ENCODE peak calls at places on chromosomes 1 and 21, in five cellular contexts. One of them, this sample, is unnamed.

GRCh38 chr21:32611471-32611997 is 643 bp downstream of the CFAP298 start:
- DNase-seq in suprapubic skin: no peak
- DNase-seq in dorsolateral prefrontal cortex: no peak
- DNase-seq in AG10803: peak
- DNase-seq in fibroblast of the aortic adventitia: peak
- DNase-seq in this sample: no peak

GRCh38 chr1:43975249-43975961 is 645 bp downstream of the ATP6V0B start:
- DNase-seq in suprapubic skin: peak
- DNase-seq in dorsolateral prefrontal cortex: no peak
- DNase-seq in AG10803: peak
- DNase-seq in fibroblast of the aortic adventitia: no peak
- DNase-seq in this sample: no peak

GRCh38 chr1:31381394-31382287 is 8.8 kb upstream of the FABP3 start:
- DNase-seq in suprapubic skin: no peak
- DNase-seq in dorsolateral prefrontal cortex: no peak
- DNase-seq in AG10803: peak
- DNase-seq in fibroblast of the aortic adventitia: peak
- DNase-seq in this sample: no peak

GRCh38 chr1:76303348-76303712 is 228.8 kb downstream of the ST6GALNAC3 start:
- DNase-seq in suprapubic skin: no peak
- DNase-seq in dorsolateral prefrontal cortex: no peak
- DNase-seq in AG10803: no peak
- DNase-seq in fibroblast of the aortic adventitia: no peak
- DNase-seq in this sample: no peak

GRCh38 chr1:107785506-107786213 is 179.3 kb downstream of the VAV3 start:
- DNase-seq in suprapubic skin: no peak
- DNase-seq in dorsolateral prefrontal cortex: no peak
- DNase-seq in AG10803: no peak
- DNase-seq in fibroblast of the aortic adventitia: no peak
- DNase-seq in this sample: no peak

GRCh38 chr1:227922501-227923352 is 25.0 kb downstream of the WNT9A start:
- DNase-seq in suprapubic skin: no peak
- DNase-seq in dorsolateral prefrontal cortex: no peak
- DNase-seq in AG10803: no peak
- DNase-seq in fibroblast of the aortic adventitia: no peak
- DNase-seq in this sample: no peak

GRCh38 chr1:119647734-119648619 is at the start of gene ZNF697:
- DNase-seq in suprapubic skin: peak
- DNase-seq in dorsolateral prefrontal cortex: peak
- DNase-seq in AG10803: peak
- DNase-seq in fibroblast of the aortic adventitia: peak
- DNase-seq in this sample: peak

GRCh38 chr1:174963547-174964125 is 36.1 kb upstream of the CACYBP start:
- DNase-seq in suprapubic skin: no peak
- DNase-seq in dorsolateral prefrontal cortex: no peak
- DNase-seq in AG10803: no peak
- DNase-seq in fibroblast of the aortic adventitia: no peak
- DNase-seq in this sample: no peak

GRCh38 chr21:44999428-44999971 is 59.7 kb downstream of the SLX9 start:
- DNase-seq in suprapubic skin: peak
- DNase-seq in dorsolateral prefrontal cortex: no peak
- DNase-seq in AG10803: no peak
- DNase-seq in fibroblast of the aortic adventitia: no peak
- DNase-seq in this sample: no peak

GRCh38 chr1:37474697-37475379 is 458 bp downstream of the ZC3H12A start:
- DNase-seq in suprapubic skin: no peak
- DNase-seq in dorsolateral prefrontal cortex: no peak
- DNase-seq in AG10803: peak
- DNase-seq in fibroblast of the aortic adventitia: peak
- DNase-seq in this sample: no peak

GRCh38 chr1:169745015-169745861 is 11.4 kb upstream of the SELE start:
- DNase-seq in suprapubic skin: no peak
- DNase-seq in dorsolateral prefrontal cortex: no peak
- DNase-seq in AG10803: no peak
- DNase-seq in fibroblast of the aortic adventitia: peak
- DNase-seq in this sample: no peak

GRCh38 chr1:220983877-220984635 is 104.8 kb downstream of the HLX start:
- DNase-seq in suprapubic skin: no peak
- DNase-seq in dorsolateral prefrontal cortex: no peak
- DNase-seq in AG10803: no peak
- DNase-seq in fibroblast of the aortic adventitia: no peak
- DNase-seq in this sample: no peak

GRCh38 chr1:63575340-63575826 is 17.8 kb upstream of the PGM1 start:
- DNase-seq in suprapubic skin: no peak
- DNase-seq in dorsolateral prefrontal cortex: no peak
- DNase-seq in AG10803: peak
- DNase-seq in fibroblast of the aortic adventitia: peak
- DNase-seq in this sample: no peak

GRCh38 chr1:111219466-111220286 is 7.8 kb upstream of the CHI3L2 start:
- DNase-seq in suprapubic skin: no peak
- DNase-seq in dorsolateral prefrontal cortex: no peak
- DNase-seq in AG10803: no peak
- DNase-seq in fibroblast of the aortic adventitia: no peak
- DNase-seq in this sample: no peak

GRCh38 chr1:241703001-241703400 is 50.9 kb downstream of the WDR64 start:
- DNase-seq in suprapubic skin: no peak
- DNase-seq in dorsolateral prefrontal cortex: no peak
- DNase-seq in AG10803: peak
- DNase-seq in fibroblast of the aortic adventitia: peak
- DNase-seq in this sample: no peak

GRCh38 chr1:32893198-32894018 is 7.1 kb downstream of the HPCA start:
- DNase-seq in suprapubic skin: no peak
- DNase-seq in dorsolateral prefrontal cortex: no peak
- DNase-seq in AG10803: no peak
- DNase-seq in fibroblast of the aortic adventitia: no peak
- DNase-seq in this sample: no peak

GRCh38 chr21:46381521-46381920 is 57.6 kb downstream of the PCNT start:
- DNase-seq in suprapubic skin: no peak
- DNase-seq in dorsolateral prefrontal cortex: no peak
- DNase-seq in AG10803: no peak
- DNase-seq in fibroblast of the aortic adventitia: no peak
- DNase-seq in this sample: no peak

GRCh38 chr1:10669570-10669969 is 126.9 kb downstream of the CASZ1 start:
- DNase-seq in suprapubic skin: no peak
- DNase-seq in dorsolateral prefrontal cortex: no peak
- DNase-seq in AG10803: no peak
- DNase-seq in fibroblast of the aortic adventitia: no peak
- DNase-seq in this sample: no peak

GRCh38 chr1:151981178-151981525 is 12.5 kb downstream of the S100A10 start:
- DNase-seq in suprapubic skin: no peak
- DNase-seq in dorsolateral prefrontal cortex: no peak
- DNase-seq in AG10803: peak
- DNase-seq in fibroblast of the aortic adventitia: peak
- DNase-seq in this sample: no peak
- H3K4me3 ChIP-seq in suprapubic skin: no peak
- H3K4me3 ChIP-seq in dorsolateral prefrontal cortex: no peak
- H3K4me3 ChIP-seq in AG10803: no peak
- H3K4me3 ChIP-seq in fibroblast of the aortic adventitia: no peak
- H3K4me3 ChIP-seq in this sample: no peak

DNA sequence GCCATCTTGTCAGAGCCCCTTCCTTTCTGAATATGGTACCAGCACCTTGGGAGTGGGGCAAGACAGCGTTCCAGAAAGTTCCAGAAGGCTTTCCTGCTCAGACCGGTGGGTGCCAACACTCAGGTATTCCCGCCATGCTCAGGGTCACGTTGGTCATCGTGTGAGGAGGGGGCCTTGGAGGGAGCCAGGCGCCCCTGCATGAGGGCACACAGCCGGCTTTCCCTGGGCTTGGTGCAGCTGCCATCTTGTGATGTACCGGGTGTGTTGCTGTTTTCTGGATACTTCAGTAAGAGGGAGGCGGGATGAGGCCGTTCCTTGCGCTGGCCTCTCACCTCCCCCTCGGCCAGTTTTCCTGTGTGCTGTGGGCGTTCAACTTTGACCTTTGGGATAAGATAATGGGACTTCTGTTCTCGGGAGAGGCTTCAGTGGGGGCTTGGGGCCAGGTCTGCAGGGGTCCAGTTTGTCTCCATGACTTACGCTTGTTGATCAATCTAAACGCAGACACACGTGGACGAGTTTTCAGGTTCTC is 69.7 kb downstream of the PRDM16 start:
- DNase-seq in suprapubic skin: no peak
- DNase-seq in dorsolateral prefrontal cortex: no peak
- DNase-seq in AG10803: no peak
- DNase-seq in fibroblast of the aortic adventitia: no peak
- DNase-seq in this sample: no peak
- H3K4me3 ChIP-seq in suprapubic skin: no peak
- H3K4me3 ChIP-seq in dorsolateral prefrontal cortex: no peak
- H3K4me3 ChIP-seq in AG10803: no peak
- H3K4me3 ChIP-seq in fibroblast of the aortic adventitia: no peak
- H3K4me3 ChIP-seq in this sample: no peak

DNA sequence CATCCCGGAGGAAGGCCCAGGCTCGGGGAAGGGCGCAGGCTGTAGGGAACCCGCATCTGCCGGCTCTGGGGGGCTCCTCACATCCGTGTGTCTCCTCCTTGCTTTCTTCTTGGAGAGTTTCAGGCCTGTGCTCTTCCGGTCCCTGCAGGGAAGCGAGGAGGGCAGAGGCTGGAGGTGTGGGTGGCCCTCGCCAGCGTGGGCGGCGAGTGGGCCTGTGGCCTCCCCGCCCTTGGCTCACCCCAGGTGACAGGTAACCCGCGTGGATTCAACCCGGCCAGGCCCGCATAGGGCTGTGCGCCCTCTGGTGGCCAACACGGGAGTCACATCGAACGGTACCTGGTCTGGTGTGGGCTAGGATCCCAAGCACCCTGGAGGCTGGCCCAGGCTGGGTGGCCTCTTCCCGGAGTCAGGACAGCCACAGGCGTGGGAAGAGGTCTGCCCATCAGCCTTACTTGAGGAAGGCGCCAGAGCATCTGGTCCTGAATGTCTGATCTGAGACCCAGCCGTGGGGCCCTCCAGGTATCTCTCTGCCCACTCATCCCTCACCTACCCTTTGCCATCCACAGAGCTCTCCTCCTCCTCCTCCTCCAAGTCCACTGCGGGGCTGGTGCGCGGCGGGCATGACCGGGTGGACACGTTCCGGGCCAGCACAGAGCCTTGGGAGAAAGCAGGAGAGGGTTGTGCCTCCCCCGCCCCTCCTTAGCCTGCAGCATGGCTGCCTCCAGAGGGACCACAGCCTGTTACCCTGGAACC is 9.6 kb upstream of the TNFRSF25 start:
- DNase-seq in suprapubic skin: no peak
- DNase-seq in dorsolateral prefrontal cortex: peak
- DNase-seq in AG10803: no peak
- DNase-seq in fibroblast of the aortic adventitia: peak
- DNase-seq in this sample: no peak
- H3K4me3 ChIP-seq in suprapubic skin: no peak
- H3K4me3 ChIP-seq in dorsolateral prefrontal cortex: no peak
- H3K4me3 ChIP-seq in AG10803: no peak
- H3K4me3 ChIP-seq in fibroblast of the aortic adventitia: no peak
- H3K4me3 ChIP-seq in this sample: no peak

GRCh38 chr1:52366517-52366827 is 467 bp upstream of the CC2D1B start:
- DNase-seq in suprapubic skin: no peak
- DNase-seq in dorsolateral prefrontal cortex: no peak
- DNase-seq in AG10803: no peak
- DNase-seq in fibroblast of the aortic adventitia: no peak
- DNase-seq in this sample: no peak

GRCh38 chr1:52365746-52366516 is at the start of gene CC2D1B:
- DNase-seq in suprapubic skin: peak
- DNase-seq in dorsolateral prefrontal cortex: peak
- DNase-seq in AG10803: peak
- DNase-seq in fibroblast of the aortic adventitia: peak
- DNase-seq in this sample: peak

GRCh38 chr1:52367272-52367671 is 1.3 kb upstream of the CC2D1B start:
- DNase-seq in suprapubic skin: no peak
- DNase-seq in dorsolateral prefrontal cortex: no peak
- DNase-seq in AG10803: no peak
- DNase-seq in fibroblast of the aortic adventitia: no peak
- DNase-seq in this sample: no peak

GRCh38 chr1:52365091-52365745 is 787 bp downstream of the CC2D1B start:
- DNase-seq in suprapubic skin: peak
- DNase-seq in dorsolateral prefrontal cortex: no peak
- DNase-seq in AG10803: peak
- DNase-seq in fibroblast of the aortic adventitia: peak
- DNase-seq in this sample: peak

DNA sequence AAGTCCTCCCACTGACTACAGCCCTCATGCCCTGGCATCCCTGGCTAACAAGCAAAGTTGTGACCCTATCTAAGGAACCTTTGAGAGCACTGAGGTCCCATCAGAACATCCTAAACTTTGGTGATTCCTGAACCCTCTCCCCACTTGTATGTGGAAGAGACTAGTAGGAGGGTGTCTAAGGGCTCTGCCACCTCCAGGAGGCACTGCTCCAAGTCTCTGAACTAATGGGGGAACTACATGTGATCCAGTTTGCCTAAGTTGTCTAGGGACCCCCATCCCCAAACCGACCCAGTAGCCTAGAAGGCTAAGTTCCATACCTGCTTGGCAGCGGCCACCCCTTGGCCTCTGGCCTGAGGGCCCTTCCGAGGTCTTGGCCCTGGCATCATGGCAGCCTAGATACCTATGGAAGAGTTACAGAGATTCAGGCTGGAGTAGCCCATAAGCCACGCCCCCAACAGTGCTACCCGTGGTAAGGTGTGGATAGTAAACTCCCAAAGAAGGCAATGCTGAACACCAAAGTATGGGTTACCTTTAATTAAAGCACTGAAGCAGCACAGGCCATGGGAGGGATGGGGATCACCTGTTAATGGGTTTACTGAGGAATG is 1.7 kb downstream of the CC2D1B start:
- DNase-seq in suprapubic skin: no peak
- DNase-seq in dorsolateral prefrontal cortex: no peak
- DNase-seq in AG10803: no peak
- DNase-seq in fibroblast of the aortic adventitia: no peak
- DNase-seq in this sample: no peak
- H3K4me3 ChIP-seq in suprapubic skin: no peak
- H3K4me3 ChIP-seq in dorsolateral prefrontal cortex: no peak
- H3K4me3 ChIP-seq in AG10803: peak
- H3K4me3 ChIP-seq in fibroblast of the aortic adventitia: no peak
- H3K4me3 ChIP-seq in this sample: peak

This sample was measured in thoracic aorta.